ENCODE peak calls at places on chromosomes 3 and 15, in nine cellular contexts. P is heart right ventricle, Q is ovary, L is right lobe of liver, W is mucosa of descending colon, T is heart left ventricle, G is fibroblast of lung, E is stomach, K is left lung. S is an unnamed sample. For H3K4me1, the result is how much of the 10 kb centered on the place peaks cover.

GRCh38 chr3:2568929-2569328 is 470.3 kb downstream of the CNTN4 start:
- DNase-seq in K (no peak), W (no peak), T (no peak), G (no peak), Q (no peak), P (no peak), E (no peak), L (no peak), S (no peak)

GRCh38 chr15:97036301-97036700 is 705.8 kb downstream of the NR2F2 start:
- DNase-seq in L (no peak), W (no peak), G (no peak), E (no peak), P (no peak), K (no peak), T (no peak), Q (no peak), S (no peak)

GRCh38 chr3:38114052-38114874 is 22.7 kb downstream of the ACAA1 start:
- DNase-seq in G (no peak), P (no peak), E (no peak), Q (no peak), T (no peak), L (peak), K (no peak), W (peak), S (peak)

GRCh38 chr3:74434406-74434805 is 180.1 kb downstream of the CNTN3 start:
- DNase-seq in W (no peak), E (no peak), L (no peak), P (no peak), K (no peak), G (no peak), Q (no peak), T (no peak), S (no peak)

GRCh38 chr15:31197497-31198414 is 96.2 kb upstream of the TRPM1 start:
- DNase-seq in T (peak), E (peak), Q (no peak), L (peak), W (peak), P (no peak), K (peak), G (no peak), S (no peak)

GRCh38 chr3:72537448-72537847 is 310.8 kb downstream of the SHQ1 start:
- DNase-seq in G (no peak), E (no peak), K (no peak), W (no peak), Q (no peak), P (no peak), T (no peak), L (no peak), S (no peak)

GRCh38 chr3:60573494-60573893 is 677.8 kb downstream of the FHIT start:
- DNase-seq in T (no peak), G (no peak), E (no peak), K (no peak), P (no peak), L (no peak), W (no peak), Q (no peak), S (no peak)

GRCh38 chr15:35630570-35630969 is 84.6 kb upstream of the DPH6 start:
- DNase-seq in P (peak), E (no peak), Q (no peak), G (no peak), T (peak), K (no peak), L (peak), W (no peak), S (peak)

GRCh38 chr3:65497846-65498245 is 540.9 kb downstream of the MAGI1 start:
- DNase-seq in T (no peak), P (no peak), L (no peak), K (no peak), G (no peak), W (no peak), Q (no peak), E (no peak), S (no peak)

GRCh38 chr3:37259291-37259690 is 84.9 kb upstream of the LRRFIP2 start:
- DNase-seq in L (no peak), Q (no peak), G (no peak), P (no peak), T (no peak), E (no peak), K (no peak), W (no peak), S (no peak)

GRCh38 chr3:46711770-46712169 is 5.9 kb downstream of the PRSS50 start:
- DNase-seq in G (no peak), W (no peak), L (no peak), P (no peak), T (no peak), Q (no peak), K (no peak), E (no peak), S (no peak)

GRCh38 chr3:82496890-82497560 is 735.6 kb upstream of the GBE1 start:
- DNase-seq in E (no peak), W (no peak), L (no peak), Q (no peak), T (no peak), G (no peak), P (no peak), K (no peak), S (no peak)

GRCh38 chr3:99499235-99499798 is 139.1 kb upstream of the COL8A1 start:
- DNase-seq in L (no peak), P (peak), Q (peak), K (no peak), G (peak), W (no peak), T (peak), E (peak), S (no peak)

GRCh38 chr15:57340673-57341259 is 35.5 kb upstream of the CGNL1 start:
- DNase-seq in K (no peak), G (peak), P (peak), W (peak), Q (peak), T (peak), L (no peak), E (peak), S (peak)

GRCh38 chr3:120908030-120908802 is at the start of gene STXBP5L:
- DNase-seq in E (peak), K (peak), L (peak), Q (peak), G (peak), W (peak), P (peak), T (peak), S (peak)

GRCh38 chr3:71210257-71211002 is 373.1 kb downstream of the FOXP1 start:
- DNase-seq in K (no peak), G (peak), T (no peak), P (no peak), L (no peak), W (no peak), E (peak), Q (peak), S (peak)

GRCh38 chr3:69058947-69059224 is 6.8 kb upstream of the TMF1 start:
- DNase-seq in G (no peak), Q (no peak), K (no peak), P (no peak), L (no peak), W (no peak), T (no peak), E (no peak), S (no peak)

GRCh38 chr15:91655891-91656290 is 197.6 kb upstream of the SLCO3A1 start:
- DNase-seq in T (no peak), P (no peak), E (no peak), G (no peak), Q (no peak), K (no peak), W (no peak), L (no peak), S (no peak)

GRCh38 chr15:91651251-91651650 is 202.3 kb upstream of the SLCO3A1 start:
- DNase-seq in P (no peak), W (no peak), E (no peak), K (no peak), Q (no peak), T (no peak), L (no peak), G (no peak), S (no peak)

GRCh38 chr15:91649922-91650321 is 203.6 kb upstream of the SLCO3A1 start:
- DNase-seq in W (no peak), K (no peak), E (no peak), Q (no peak), G (no peak), L (no peak), T (no peak), P (no peak), S (no peak)

GRCh38 chr15:91652610-91653207 is 200.8 kb upstream of the SLCO3A1 start:
- DNase-seq in G (no peak), E (no peak), T (no peak), K (no peak), P (no peak), Q (no peak), L (no peak), W (no peak), S (no peak)
- H3K4me3 ChIP-seq in G (no peak), E (no peak), T (no peak), K (no peak), P (no peak), Q (no peak), L (no peak), W (no peak), S (no peak)

GRCh38 chr3:130741946-130742610 is 4.6 kb downstream of the PIK3R4 start:
- DNase-seq in W (no peak), E (no peak), L (no peak), T (no peak), K (no peak), Q (no peak), P (no peak), G (no peak), S (no peak)
- H3K4me1 ChIP-seq in W (under half), E (half or more), L (under half), T (under half), K (half or more), Q (under half), P (half or more), G (under half), S (under half)

GRCh38 chr3:188284455-188285212 is 130.7 kb downstream of the LPP start:
- DNase-seq in W (no peak), T (no peak), K (no peak), P (no peak), E (no peak), Q (no peak), G (no peak), L (no peak), S (no peak)

GRCh38 chr3:188282871-188283270 is 128.9 kb downstream of the LPP start:
- DNase-seq in W (no peak), Q (no peak), L (no peak), P (no peak), K (no peak), G (no peak), T (no peak), E (no peak), S (no peak)

GRCh38 chr3:188280627-188281026 is 126.7 kb downstream of the LPP start:
- DNase-seq in K (no peak), W (no peak), Q (no peak), P (no peak), E (no peak), G (no peak), L (no peak), T (no peak), S (no peak)

GRCh38 chr3:188286087-188286513 is 132.1 kb downstream of the LPP start:
- DNase-seq in L (no peak), Q (peak), G (peak), T (peak), P (peak), E (no peak), K (no peak), W (no peak), S (no peak)

GRCh38 chr3:188283347-188283746 is 129.4 kb downstream of the LPP start:
- DNase-seq in W (no peak), P (no peak), Q (no peak), K (no peak), E (no peak), T (no peak), G (peak), L (peak), S (peak)
- TF ChIP-seq CTCF in W (no peak), P (no peak), Q (no peak), K (no peak), E (peak), T (no peak), G (no peak), L (no peak), S (no peak)

GRCh38 chr15:41501191-41501917 is 7.7 kb downstream of the ITPKA start:
- DNase-seq in E (no peak), G (peak), L (no peak), W (no peak), K (no peak), P (no peak), Q (no peak), T (no peak), S (peak)

GRCh38 chr15:41503669-41504010 is 10.0 kb downstream of the ITPKA start:
- DNase-seq in P (no peak), G (no peak), E (peak), T (no peak), L (no peak), Q (no peak), W (no peak), K (no peak), S (no peak)

GRCh38 chr15:41502787-41503668 is 9.4 kb downstream of the ITPKA start:
- DNase-seq in K (no peak), Q (no peak), G (no peak), T (no peak), W (no peak), P (no peak), E (no peak), L (no peak), S (no peak)

GRCh38 chr15:41504751-41505492 is 8.7 kb downstream of the LTK start:
- DNase-seq in Q (no peak), E (no peak), G (no peak), P (no peak), L (no peak), W (no peak), T (no peak), K (no peak), S (no peak)

DNA sequence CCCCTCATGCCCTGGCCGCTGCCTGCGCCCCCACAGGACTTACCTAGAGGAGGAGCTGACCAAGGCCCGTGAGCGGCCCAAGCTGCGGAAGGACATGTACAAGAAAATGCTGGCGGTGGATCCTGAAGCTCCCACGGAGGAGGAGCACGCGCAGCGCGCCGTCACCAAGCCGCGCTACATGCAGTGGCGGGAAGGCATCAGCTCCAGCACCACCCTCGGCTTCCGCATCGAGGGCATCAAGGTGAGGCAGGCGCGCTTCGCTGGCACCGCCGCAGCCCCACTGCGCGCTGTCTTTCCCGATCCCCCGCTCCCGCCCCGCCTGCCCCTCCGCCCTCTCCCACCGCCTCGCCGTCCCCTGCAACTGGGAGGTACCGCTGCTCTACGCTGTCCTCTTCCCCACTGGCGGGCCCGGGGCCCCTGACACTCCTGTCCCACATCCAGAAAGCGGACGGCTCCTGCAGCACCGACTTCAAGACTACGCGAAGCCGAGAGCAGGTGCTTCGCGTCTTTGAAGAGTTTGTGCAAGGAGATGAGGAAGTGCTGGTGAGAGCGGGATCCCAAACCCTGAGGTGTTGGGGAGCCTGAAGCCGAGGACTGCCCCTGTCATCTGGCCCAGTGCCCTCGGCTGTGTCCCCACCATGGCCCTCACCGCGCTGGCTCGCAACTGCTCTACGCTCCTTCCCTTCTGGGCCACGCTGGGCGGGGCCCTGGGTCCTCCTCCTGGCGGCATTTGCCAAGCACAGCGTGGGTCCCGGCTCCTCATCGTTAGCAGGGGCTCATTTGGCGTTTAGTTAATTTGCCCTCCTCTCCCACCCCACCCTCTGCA is 8.5 kb downstream of the ITPKA start:
- DNase-seq in Q (no peak), E (no peak), P (no peak), G (no peak), K (peak), L (no peak), W (no peak), T (no peak), S (no peak)
- H3K4me3 ChIP-seq in Q (no peak), E (peak), P (no peak), G (peak), K (peak), L (no peak), W (no peak), T (peak), S (peak)

DNA sequence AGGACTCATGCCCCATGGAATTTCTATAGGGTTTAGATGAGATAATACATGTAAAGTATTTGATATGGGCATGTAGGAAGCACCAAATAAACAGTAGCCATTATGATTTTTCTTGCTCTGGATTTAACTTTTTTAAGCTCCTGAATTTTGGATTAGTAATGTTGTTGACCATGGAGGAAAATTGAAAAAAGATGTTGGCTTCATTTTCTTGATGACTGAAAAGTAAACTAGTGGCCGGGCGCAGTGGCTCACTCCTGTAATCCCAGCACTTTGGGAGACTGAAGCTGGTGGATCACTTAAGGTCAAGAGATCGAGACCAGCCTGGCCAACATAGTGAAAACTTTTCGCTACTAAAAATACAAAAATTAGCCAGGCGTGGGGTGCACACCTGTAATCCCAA is 120.3 kb downstream of the PTPRG start:
- DNase-seq in K (no peak), W (no peak), L (no peak), E (no peak), T (no peak), G (no peak), P (no peak), Q (no peak), S (no peak)
- H3K4me1 ChIP-seq in K (under half), W (under half), L (under half), E (under half), T (under half), G (under half), P (under half), Q (under half), S (under half)

DNA sequence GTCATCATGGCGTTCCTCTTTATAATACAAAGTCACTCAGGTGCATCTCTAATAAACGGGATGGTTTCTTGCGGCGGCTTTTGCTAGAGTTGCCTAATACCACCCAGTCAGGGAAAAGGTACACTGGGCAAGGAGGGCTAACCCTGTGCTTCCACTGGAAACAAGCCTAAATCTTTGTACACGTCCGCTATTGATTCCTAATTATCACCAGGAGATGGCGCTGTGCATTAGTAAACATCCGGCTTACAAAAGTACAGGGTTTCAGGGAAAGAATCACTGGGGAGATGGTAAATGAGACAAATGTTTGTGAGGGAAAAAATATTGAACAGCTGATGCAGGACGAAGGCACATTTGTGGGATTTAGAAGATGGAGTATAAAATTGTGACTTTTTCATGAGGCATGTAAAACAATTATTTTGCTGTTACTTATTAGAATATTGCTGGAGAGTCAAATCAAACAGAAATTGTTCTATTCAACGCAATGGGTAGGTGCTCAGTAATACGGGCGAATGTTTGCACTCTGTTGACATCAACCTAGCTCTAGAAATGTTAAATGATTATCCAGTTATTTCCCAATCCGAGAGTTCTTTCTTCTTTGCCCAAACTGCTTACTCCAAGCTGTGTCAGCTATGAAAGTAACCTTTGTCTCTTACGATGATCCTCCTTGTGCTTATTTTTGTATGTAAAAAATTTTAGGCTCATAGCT is 50.6 kb downstream of the GMNC start:
- DNase-seq in W (no peak), G (peak), K (no peak), T (no peak), Q (peak), E (no peak), L (peak), P (peak), S (no peak)
- TF ChIP-seq CTCF in W (no peak), G (peak), K (peak), T (peak), Q (no peak), E (peak), L (peak), P (peak), S (peak)